ENCODE peak calls at places on chromosomes 1 and 21, in four cellular contexts. S, R, Q and M are unnamed samples.

GRCh38 chr1:17008208-17008855 is 3.4 kb downstream of the ATP13A2 start:
- DNase-seq in S (no peak), R (no peak), Q (no peak), M (no peak)

GRCh38 chr21:26849428-26850115 is 4.4 kb upstream of the ADAMTS1 start:
- DNase-seq in S (peak; percentile 64), R (peak; percentile 81), Q (peak; percentile 47), M (no peak)

GRCh38 chr1:114764689-114765088 is 6.9 kb upstream of the CSDE1 start:
- DNase-seq in S (no peak), R (no peak), Q (no peak), M (no peak)

GRCh38 chr1:112704511-112704907 is 2.4 kb downstream of the RHOC start:
- DNase-seq in S (no peak), R (no peak), Q (no peak), M (no peak)

GRCh38 chr1:65253800-65254319 is 55.5 kb upstream of the DNAJC6 start:
- DNase-seq in S (no peak), R (no peak), Q (no peak), M (no peak)

GRCh38 chr1:110606784-110607662 is 865 bp upstream of the KCNA2 start:
- DNase-seq in S (peak; percentile 48), R (no peak), Q (no peak), M (no peak)

GRCh38 chr21:35491920-35492678 is 443.0 kb upstream of the RUNX1 start:
- DNase-seq in S (no peak), R (no peak), Q (no peak), M (no peak)

GRCh38 chr1:168535536-168535935 is 8.3 kb downstream of the XCL2 start:
- DNase-seq in S (no peak), R (no peak), Q (no peak), M (no peak)

GRCh38 chr1:167455786-167456446 is 62.4 kb downstream of the CD247 start:
- DNase-seq in S (peak; percentile 45), R (no peak), Q (no peak), M (no peak)

GRCh38 chr1:1763657-1764621 is 14.3 kb downstream of the NADK start:
- DNase-seq in S (no peak), R (no peak), Q (no peak), M (peak; percentile 78)

GRCh38 chr1:241639653-241640148 is 468 bp downstream of the CHML start:
- DNase-seq in S (peak; percentile 76), R (no peak), Q (peak; percentile 38), M (no peak)

GRCh38 chr1:86957206-86957605 is 42.8 kb downstream of the HS2ST1 start:
- DNase-seq in S (no peak), R (no peak), Q (no peak), M (no peak)

GRCh38 chr1:41631154-41631553 is 146.7 kb upstream of the EDN2 start:
- DNase-seq in S (no peak), R (no peak), Q (no peak), M (no peak)

GRCh38 chr1:187396929-187397796 is 568.4 kb downstream of the PLA2G4A start:
- DNase-seq in S (no peak), R (no peak), Q (peak; percentile 9), M (no peak)

GRCh38 chr1:4602536-4603316 is 51.7 kb upstream of the AJAP1 start:
- DNase-seq in S (peak; percentile 9), R (no peak), Q (no peak), M (no peak)

GRCh38 chr1:116724765-116725375 is 29.4 kb upstream of the CD2 start:
- DNase-seq in S (peak; percentile 62), R (peak; percentile 86), Q (peak; percentile 51), M (peak; percentile 67)

GRCh38 chr21:38140192-38140905 is 116.4 kb upstream of the KCNJ15 start:
- DNase-seq in S (no peak), R (no peak), Q (no peak), M (no peak)

GRCh38 chr1:203153989-203154821 is 21.4 kb downstream of the MYBPH start:
- DNase-seq in S (peak; percentile 93), R (no peak), Q (no peak), M (peak; percentile 71)

GRCh38 chr21:15617968-15618367 is 111.8 kb upstream of the USP25 start:
- DNase-seq in S (peak; percentile 25), R (no peak), Q (no peak), M (peak; percentile 61)

GRCh38 chr21:25901580-25901979 is 166.8 kb downstream of the GABPA start:
- DNase-seq in S (no peak), R (no peak), Q (no peak), M (no peak)

GRCh38 chr1:32250893-32251716 is at the start of gene LCK:
- DNase-seq in S (no peak), R (peak; percentile 89), Q (no peak), M (no peak)

GRCh38 chr1:151492120-151492519 is 19.1 kb upstream of the CGN start:
- DNase-seq in S (peak; percentile 46), R (no peak), Q (no peak), M (no peak)

GRCh38 chr1:151491641-151492040 is 19.5 kb upstream of the CGN start:
- DNase-seq in S (no peak), R (no peak), Q (no peak), M (no peak)

GRCh38 chr1:151493042-151493441 is 18.1 kb upstream of the CGN start:
- DNase-seq in S (no peak), R (no peak), Q (no peak), M (no peak)

GRCh38 chr1:151494741-151495281 is 16.4 kb upstream of the CGN start:
- DNase-seq in S (peak; percentile 85), R (no peak), Q (peak; percentile 33), M (peak; percentile 64)

GRCh38 chr1:151495316-151495715 is 15.9 kb upstream of the CGN start:
- DNase-seq in S (no peak), R (no peak), Q (no peak), M (no peak)
- H3K4me2 ChIP-seq in S (no peak overlapping the region), R (no peak overlapping the region), Q (no peak overlapping the region), M (peak overlapping the region; percentile 37)

DNA sequence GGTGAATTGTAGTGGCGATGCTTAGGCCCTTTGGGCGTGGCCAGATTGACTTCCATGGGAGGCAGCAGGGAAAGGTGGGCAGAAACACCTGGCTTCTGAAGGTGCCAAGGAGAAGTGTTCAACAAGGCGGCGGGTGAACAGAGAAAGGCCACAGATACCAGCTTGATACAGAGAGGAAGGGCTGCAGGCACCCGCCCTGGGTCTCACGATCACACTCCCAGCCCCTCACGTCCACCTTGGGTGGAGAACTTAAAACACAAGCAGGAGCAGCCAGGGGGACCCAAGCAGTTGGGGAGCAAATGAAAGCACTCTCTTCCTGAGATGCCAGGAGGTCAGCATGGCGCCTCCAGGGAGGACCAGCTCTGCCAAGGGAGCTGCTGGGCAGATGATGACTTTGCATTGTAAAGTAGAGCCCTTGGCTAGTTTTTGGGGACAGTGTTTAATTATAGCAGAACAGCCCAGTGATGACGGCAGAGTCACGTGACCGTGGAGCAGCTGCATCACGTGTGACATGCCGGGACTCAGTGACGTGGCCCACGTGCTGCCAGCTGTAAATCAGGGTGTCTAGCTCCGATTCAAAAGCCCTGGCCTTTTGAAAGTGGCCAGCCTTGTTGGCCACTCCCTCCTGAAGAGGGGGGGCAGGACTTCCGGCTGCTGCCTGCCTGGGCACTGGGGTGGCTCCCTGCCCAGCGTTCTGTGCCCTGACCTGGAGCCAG is 19.0 kb downstream of the SLC37A1 start:
- DNase-seq in S (no peak), R (peak; percentile 92), Q (no peak), M (no peak)
- H3K27ac ChIP-seq in S (no peak overlapping the region), R (peak overlapping the region; percentile 96), Q (no peak overlapping the region), M (no peak overlapping the region)

GRCh38 chr1:19220080-19220846 is 10.2 kb upstream of the UBR4 start:
- DNase-seq in S (no peak), R (no peak), Q (no peak), M (no peak)
- H3K4me2 ChIP-seq in S (no peak overlapping the region), R (no peak overlapping the region), Q (no peak overlapping the region), M (no peak overlapping the region)

GRCh38 chr1:204528677-204529076 is 12.5 kb downstream of the MDM4 start:
- DNase-seq in S (no peak), R (no peak), Q (no peak), M (no peak)
- H3K27ac ChIP-seq in S (no peak overlapping the region), R (no peak overlapping the region), Q (no peak overlapping the region), M (no peak overlapping the region)

GRCh38 chr1:155889566-155889965 is 21.6 kb downstream of the RIT1 start:
- DNase-seq in S (no peak), R (no peak), Q (no peak), M (no peak)
- H3K4me2 ChIP-seq in S (no peak overlapping the region), R (no peak overlapping the region), Q (no peak overlapping the region), M (no peak overlapping the region)

GRCh38 chr21:43812139-43812821 is 22.9 kb downstream of the RRP1 start:
- DNase-seq in S (no peak), R (peak; percentile 41), Q (peak; percentile 21), M (no peak)
- H3K27ac ChIP-seq in S (no peak overlapping the region), R (no peak overlapping the region), Q (no peak overlapping the region), M (no peak overlapping the region)

GRCh38 chr1:38549191-38549590 is 310.4 kb downstream of the RRAGC start:
- DNase-seq in S (no peak), R (no peak), Q (no peak), M (no peak)

GRCh38 chr1:38551318-38551717 is 308.3 kb downstream of the RRAGC start:
- DNase-seq in S (no peak), R (no peak), Q (no peak), M (no peak)

GRCh38 chr1:38546630-38547029 is 312.9 kb downstream of the RRAGC start:
- DNase-seq in S (no peak), R (no peak), Q (no peak), M (no peak)

GRCh38 chr1:38551908-38552307 is 307.7 kb downstream of the RRAGC start:
- DNase-seq in S (no peak), R (no peak), Q (no peak), M (no peak)

GRCh38 chr1:38547346-38547745 is 312.2 kb downstream of the RRAGC start:
- DNase-seq in S (no peak), R (no peak), Q (no peak), M (no peak)
- H3K4me2 ChIP-seq in S (no peak overlapping the region), R (no peak overlapping the region), Q (no peak overlapping the region), M (no peak overlapping the region)

DNA sequence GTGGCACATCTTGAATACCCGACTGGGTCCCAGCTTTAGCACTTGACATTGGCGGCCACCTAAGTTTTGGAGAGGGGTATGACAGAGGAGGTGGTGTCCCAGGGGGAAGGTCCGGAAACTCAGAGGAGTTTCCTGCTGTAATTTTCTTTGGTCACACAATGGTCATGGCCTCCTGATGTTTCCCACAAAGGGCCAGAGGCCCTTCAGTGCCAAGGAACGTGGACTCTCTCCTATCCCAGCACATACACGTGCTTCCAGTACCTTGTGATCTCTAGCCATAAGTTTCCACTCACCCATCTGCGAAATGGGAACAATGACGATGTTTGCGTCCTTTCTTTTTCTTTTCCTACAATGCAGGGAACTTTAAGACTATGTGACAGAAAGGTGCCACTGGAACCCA is 13.2 kb downstream of the CAPN2 start:
- DNase-seq in S (no peak), R (no peak), Q (no peak), M (no peak)
- H3K27ac ChIP-seq in S (peak overlapping the region; percentile 12), R (no peak overlapping the region), Q (no peak overlapping the region), M (peak overlapping the region; percentile 55)

DNA sequence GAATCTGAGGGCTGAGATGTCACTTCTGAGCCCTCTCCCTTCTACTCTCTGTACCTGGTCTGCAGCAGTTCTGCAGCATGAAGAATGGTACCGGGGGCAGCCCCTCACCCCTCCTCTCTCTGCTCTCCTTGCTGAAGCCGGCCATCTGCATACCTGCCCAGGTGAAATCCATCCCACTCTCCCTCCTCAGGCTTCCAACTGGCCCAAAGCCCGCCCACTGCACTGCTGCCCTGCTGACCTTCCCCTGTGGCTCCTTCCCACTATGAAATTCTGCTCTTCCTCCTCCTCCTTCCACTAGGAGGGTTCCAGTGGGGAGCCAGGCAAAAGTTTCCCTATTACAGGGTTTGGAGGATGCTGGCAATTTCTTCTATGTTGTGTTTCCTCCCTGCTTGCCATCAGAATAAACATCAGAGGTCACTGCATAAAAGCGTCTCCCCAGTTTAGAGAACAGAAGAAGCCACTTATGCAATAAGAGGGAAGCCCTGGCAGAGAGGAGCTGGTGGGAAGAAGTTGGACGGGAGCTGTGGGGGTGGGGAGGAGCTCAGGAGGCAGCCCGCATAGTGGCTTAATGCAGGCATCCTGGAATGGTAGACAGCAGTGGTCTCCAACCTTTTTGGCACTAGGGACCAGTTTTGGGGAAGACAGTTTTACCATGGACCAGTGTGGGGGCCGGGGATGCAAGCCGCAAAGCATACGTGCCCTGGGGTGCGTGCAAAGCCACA is 30.3 kb downstream of the TMCO4 start:
- DNase-seq in S (no peak), R (no peak), Q (no peak), M (no peak)
- H3K4me2 ChIP-seq in S (no peak overlapping the region), R (no peak overlapping the region), Q (no peak overlapping the region), M (no peak overlapping the region)